ENCODE peak calls at places on chromosomes 7 and 10, in five cellular contexts. E, R, Q, A and Y are unnamed samples. For H3K9me3 and H3K4me1, the result is how much of the 10 kb centered on the place peaks cover.

GRCh38 chr7:46015107-46015868 is 94.2 kb upstream of the IGFBP3 start:
- DNase-seq in A (no peak), E (peak), Q (peak), R (peak), Y (no peak)

GRCh38 chr10:80658068-80658467 is 120.4 kb downstream of the SH2D4B start:
- DNase-seq in E (no peak), R (no peak), A (no peak), Q (no peak), Y (no peak)

GRCh38 chr7:43697690-43698089 is 31.6 kb downstream of the COA1 start:
- DNase-seq in Q (no peak), E (no peak), R (peak), A (no peak), Y (no peak)

GRCh38 chr7:37656913-37657530 is 26.5 kb upstream of the GPR141 start:
- DNase-seq in E (no peak), A (no peak), R (no peak), Q (no peak), Y (no peak)

GRCh38 chr10:44888861-44889260 is 22.3 kb upstream of the TMEM72 start:
- DNase-seq in E (no peak), R (no peak), Q (no peak), A (no peak), Y (no peak)

GRCh38 chr7:19376591-19376990 is 231.4 kb upstream of the FERD3L start:
- DNase-seq in E (no peak), A (no peak), Q (no peak), R (peak), Y (no peak)

GRCh38 chr7:2757361-2757903 is 69.4 kb downstream of the AMZ1 start:
- DNase-seq in E (peak), A (no peak), R (no peak), Q (peak), Y (no peak)

GRCh38 chr7:14158111-14158510 is 168.6 kb upstream of the ETV1 start:
- DNase-seq in E (no peak), Q (no peak), A (no peak), R (no peak), Y (no peak)

GRCh38 chr10:99331207-99331803 is 2.1 kb downstream of the CNNM1 start:
- DNase-seq in Q (no peak), A (no peak), R (peak), E (no peak), Y (no peak)

DNA sequence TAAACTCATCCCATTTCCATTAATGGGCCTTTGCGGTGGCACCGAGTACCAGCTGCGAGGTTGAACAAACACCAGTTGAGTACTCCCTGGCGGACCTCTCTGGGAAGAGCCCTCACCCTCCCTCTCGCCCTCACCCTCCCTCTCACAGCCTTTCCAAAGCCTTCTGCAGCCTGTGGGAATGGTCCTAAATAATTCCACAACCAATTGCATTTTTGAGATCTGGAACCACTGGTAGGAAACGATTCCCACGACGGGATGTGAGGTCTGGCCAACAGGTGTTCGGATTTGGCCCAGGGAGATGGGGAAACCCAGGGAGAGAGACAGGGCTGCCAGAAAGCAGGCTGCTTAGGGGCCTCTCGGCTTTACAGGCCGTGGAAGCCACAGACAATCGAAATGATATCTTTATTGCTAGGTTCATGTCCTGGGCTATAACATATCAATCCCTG is 5.3 kb downstream of the PTF1A start:
- DNase-seq in R (no peak), A (no peak), E (no peak), Q (no peak), Y (no peak)
- H3K9me3 ChIP-seq in R (under half), A (under half), E (under half), Q (under half), Y (under half)

GRCh38 chr10:92241158-92241500 is 49.7 kb downstream of the CPEB3 start:
- DNase-seq in A (no peak), R (peak), Q (peak), E (peak), Y (no peak)
- H3K4me1 ChIP-seq in A (under half), R (under half), Q (half or more), E (half or more), Y (under half)

DNA sequence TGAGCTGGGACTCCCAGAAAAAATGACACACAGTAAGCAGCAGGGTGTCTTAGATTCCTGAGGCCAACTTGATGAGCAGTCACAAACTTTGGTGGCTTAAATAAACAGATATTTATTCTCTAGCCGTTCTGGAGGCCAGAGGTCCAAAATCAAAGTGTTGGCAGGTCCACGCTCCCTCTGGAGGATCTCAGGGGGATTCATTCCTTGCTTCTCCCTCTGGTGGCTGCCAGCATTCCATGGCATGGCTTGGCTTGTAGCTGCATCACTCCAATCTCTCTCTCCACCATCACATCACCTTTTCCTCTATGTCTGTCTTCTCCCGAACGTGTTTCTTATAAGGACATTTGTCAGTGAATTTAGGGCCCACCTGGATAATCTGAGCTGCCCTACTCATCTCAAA is 98.4 kb downstream of the OSBPL3 start:
- DNase-seq in A (no peak), E (no peak), Q (no peak), R (no peak), Y (no peak)
- TF ChIP-seq CTCF in A (no peak), E (no peak), Q (no peak), R (peak), Y (no peak)

DNA sequence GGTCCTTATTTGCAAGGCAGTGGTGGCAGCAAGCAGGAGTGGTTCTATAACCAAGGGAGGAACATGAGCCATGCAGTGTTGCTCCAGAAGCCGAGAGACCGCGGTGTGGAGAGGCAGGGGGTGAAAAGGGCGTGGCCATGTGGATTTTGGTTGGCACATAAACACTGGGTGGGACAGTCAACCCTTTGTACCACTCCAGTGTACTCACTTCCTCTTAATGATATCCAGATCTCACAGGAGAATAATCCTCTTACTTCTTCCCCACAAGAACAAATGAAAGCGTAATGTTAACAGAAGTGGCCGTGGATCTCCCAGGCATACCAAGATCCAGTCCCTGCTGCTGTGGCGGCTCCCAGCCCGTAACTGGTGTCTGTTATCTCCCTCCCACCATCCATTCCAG is 42.4 kb downstream of the XRCC2 start:
- DNase-seq in Q (no peak), E (no peak), R (no peak), A (no peak), Y (no peak)
- H3K9me3 ChIP-seq in Q (under half), E (under half), R (under half), A (under half), Y (under half)